ENCODE peak calls at places on chromosomes 12 and 14, in nine cellular contexts. M is effector memory CD4-positive, alpha-beta T cell; T is NCI-H2081; F is fibroblast of lung; R is activated CD4-positive, alpha-beta T cell treated with anti-CD3 and anti-CD28 coated beads, Interleukin-2, amount 50 U/mL, for 24 hours; I is GM19239; Q is stromal cell of bone marrow; H is CD8-positive, alpha-beta memory T cell; U is HEK293T. N is an unnamed sample.

GRCh38 chr14:76955575-76956252 is 72.8 kb downstream of the IRF2BPL start:
- DNase-seq in H (peak), R (peak), U (no peak), Q (no peak), M (peak), I (no peak), T (peak), F (peak), N (no peak)

GRCh38 chr14:95361373-95362179 is 41.9 kb upstream of the CLMN start:
- DNase-seq in R (peak), U (peak), Q (no peak), I (peak), H (no peak), M (no peak), F (peak), T (no peak), N (no peak)

GRCh38 chr14:91269076-91269991 is 24.8 kb upstream of the GPR68 start:
- DNase-seq in T (no peak), I (no peak), M (no peak), H (no peak), F (peak), U (no peak), R (no peak), Q (no peak), N (peak)

GRCh38 chr12:49355913-49356312 is 9.2 kb downstream of the DNAJC22 start:
- DNase-seq in T (no peak), R (no peak), H (no peak), M (no peak), Q (no peak), U (no peak), I (no peak), F (no peak), N (no peak)

GRCh38 chr14:71193663-71194062 is 286.4 kb downstream of the PCNX1 start:
- DNase-seq in M (no peak), U (no peak), F (no peak), T (no peak), R (no peak), I (no peak), H (no peak), Q (no peak), N (no peak)

GRCh38 chr12:33427071-33427470 is 12.5 kb downstream of the SYT10 start:
- DNase-seq in I (no peak), H (no peak), R (no peak), Q (no peak), F (no peak), T (no peak), M (no peak), U (no peak), N (peak)

GRCh38 chr14:99173086-99173485 is 98.9 kb downstream of the BCL11B start:
- DNase-seq in T (no peak), F (no peak), U (no peak), M (no peak), H (no peak), R (no peak), I (no peak), Q (no peak), N (no peak)

GRCh38 chr12:84704851-84705250 is 207.7 kb downstream of the SLC6A15 start:
- DNase-seq in H (no peak), R (no peak), U (no peak), T (no peak), F (no peak), Q (no peak), I (no peak), M (no peak), N (no peak)

GRCh38 chr12:114625294-114625851 is 58.6 kb downstream of the TBX3 start:
- DNase-seq in Q (peak), R (peak), U (peak), F (peak), I (peak), M (no peak), T (no peak), H (no peak), N (peak)

GRCh38 chr14:51294951-51295350 is 54.9 kb downstream of the TMX1 start:
- DNase-seq in F (no peak), Q (no peak), H (no peak), M (no peak), I (no peak), R (no peak), U (no peak), T (no peak), N (no peak)

GRCh38 chr12:116406529-116406928 is 129.0 kb upstream of the MED13L start:
- DNase-seq in M (no peak), H (no peak), U (peak), F (peak), Q (peak), T (no peak), I (no peak), R (no peak), N (peak)

GRCh38 chr14:105739331-105740102 is 213.1 kb downstream of the TMEM121 start:
- DNase-seq in F (no peak), U (no peak), M (no peak), Q (no peak), I (no peak), H (no peak), T (no peak), R (no peak), N (no peak)

GRCh38 chr14:97539389-97539786 is 742.2 kb downstream of the VRK1 start:
- DNase-seq in T (no peak), H (no peak), I (no peak), M (no peak), Q (no peak), U (no peak), R (no peak), F (no peak), N (no peak)

GRCh38 chr14:65117795-65118746 is 15.8 kb upstream of the MAX start:
- DNase-seq in R (no peak), T (no peak), I (no peak), H (no peak), M (no peak), U (no peak), Q (no peak), F (no peak), N (no peak)

GRCh38 chr12:116813271-116814041 is 67.8 kb downstream of the HRK start:
- DNase-seq in U (no peak), I (no peak), H (no peak), Q (no peak), R (no peak), F (no peak), T (no peak), M (no peak), N (no peak)

GRCh38 chr12:8065991-8066594 is at the start of gene C3AR1:
- DNase-seq in T (no peak), H (peak), Q (peak), R (peak), U (no peak), F (peak), M (peak), I (no peak), N (no peak)

GRCh38 chr12:26746315-26746714 is 86.7 kb downstream of the ITPR2 start:
- DNase-seq in R (peak), I (no peak), H (no peak), M (no peak), T (no peak), F (peak), Q (no peak), U (no peak), N (no peak)

GRCh38 chr14:33375781-33376180 is 437.1 kb downstream of the NPAS3 start:
- DNase-seq in M (no peak), H (no peak), U (no peak), T (no peak), Q (no peak), I (no peak), R (no peak), F (no peak), N (no peak)

GRCh38 chr14:100271247-100271939 is 32.4 kb downstream of the YY1 start:
- DNase-seq in I (no peak), T (peak), H (no peak), R (no peak), F (peak), M (no peak), Q (no peak), U (peak), N (no peak)

GRCh38 chr12:53820503-53820902 is 68.7 kb upstream of the CISTR start:
- DNase-seq in R (no peak), I (no peak), Q (peak), H (no peak), T (no peak), U (peak), M (no peak), F (peak), N (no peak)

GRCh38 chr12:51926718-51927117 is 19.4 kb downstream of the ACVRL1 start:
- DNase-seq in H (peak), U (peak), R (peak), F (peak), T (no peak), Q (no peak), I (no peak), M (no peak), N (peak)

GRCh38 chr14:42378274-42378673 is 771.6 kb downstream of the LRFN5 start:
- DNase-seq in M (no peak), Q (no peak), U (no peak), T (no peak), R (no peak), F (no peak), H (no peak), I (no peak), N (no peak)

GRCh38 chr12:132429932-132430643 is 59.9 kb upstream of the FBRSL1 start:
- DNase-seq in R (no peak), Q (no peak), F (no peak), M (peak), U (no peak), I (peak), H (peak), T (peak), N (no peak)

GRCh38 chr14:74083784-74084276 is 423 bp downstream of the ALDH6A1 start:
- DNase-seq in Q (no peak), F (no peak), M (no peak), R (no peak), T (no peak), I (no peak), U (no peak), H (no peak), N (no peak)